ENCODE peak calls at places on chromosomes 5 and 9, in five cellular contexts. D, Y, V, X and I are unnamed samples.

GRCh38 chr9:6194934-6195333 is 20.7 kb upstream of the IL33 start:
- DNase-seq in V (no peak), Y (no peak), D (no peak), X (peak), I (no peak)

GRCh38 chr9:136499071-136499934 is 16.5 kb upstream of the SEC16A start:
- DNase-seq in D (no peak), V (no peak), Y (no peak), X (no peak), I (no peak)

GRCh38 chr9:25602366-25603044 is 75.7 kb downstream of the TUSC1 start:
- DNase-seq in D (no peak), V (no peak), X (peak), Y (no peak), I (no peak)

GRCh38 chr9:79895232-79895631 is 323.5 kb downstream of the TLE4 start:
- DNase-seq in V (no peak), D (no peak), Y (no peak), X (no peak), I (no peak)

GRCh38 chr5:71697967-71698366 is 21.1 kb upstream of the CARTPT start:
- DNase-seq in Y (no peak), X (peak), V (peak), D (peak), I (no peak)

GRCh38 chr9:488448-488847 is 273.8 kb downstream of the DOCK8 start:
- DNase-seq in V (no peak), X (no peak), Y (no peak), D (no peak), I (no peak)

GRCh38 chr5:130135506-130135905 is 231.2 kb downstream of the CHSY3 start:
- DNase-seq in Y (peak), D (no peak), V (no peak), X (no peak), I (peak)

GRCh38 chr9:137243626-137244485 is 2.8 kb downstream of the TUBB4B start:
- DNase-seq in D (no peak), Y (no peak), X (peak), V (no peak), I (peak)

GRCh38 chr9:124188331-124189110 is 69.2 kb upstream of the NEK6 start:
- DNase-seq in D (no peak), V (no peak), X (no peak), Y (no peak), I (no peak)

GRCh38 chr5:132429451-132430440 is 60.2 kb downstream of the SLC22A5 start:
- DNase-seq in X (no peak), V (no peak), Y (no peak), D (no peak), I (no peak)

DNA sequence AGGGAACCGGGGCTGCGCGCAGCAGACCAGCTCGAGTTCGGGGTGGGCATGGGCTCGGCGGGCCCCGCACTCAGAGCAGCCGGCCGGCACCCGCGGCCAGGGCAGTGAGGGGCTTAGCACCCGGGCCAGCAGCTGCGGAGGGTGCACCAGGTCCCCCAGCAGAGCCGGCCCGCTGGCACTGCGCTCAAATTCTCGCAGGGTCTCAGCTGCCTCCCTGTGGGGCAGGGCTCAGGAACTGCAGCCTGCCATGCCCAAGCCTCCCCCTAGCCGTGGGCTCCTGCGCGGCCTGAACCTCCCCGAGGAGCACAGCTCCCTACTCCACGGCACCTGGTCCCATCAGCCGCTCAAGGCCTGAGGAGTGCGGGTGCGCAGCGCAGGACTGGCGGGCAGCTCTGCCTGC is 172.9 kb upstream of the SLC30A5 start:
- DNase-seq in V (no peak), X (no peak), Y (no peak), D (no peak), I (no peak)
- H2BK120ac ChIP-seq in V (no peak), X (no peak), Y (no peak), D (no peak), I (no peak)

DNA sequence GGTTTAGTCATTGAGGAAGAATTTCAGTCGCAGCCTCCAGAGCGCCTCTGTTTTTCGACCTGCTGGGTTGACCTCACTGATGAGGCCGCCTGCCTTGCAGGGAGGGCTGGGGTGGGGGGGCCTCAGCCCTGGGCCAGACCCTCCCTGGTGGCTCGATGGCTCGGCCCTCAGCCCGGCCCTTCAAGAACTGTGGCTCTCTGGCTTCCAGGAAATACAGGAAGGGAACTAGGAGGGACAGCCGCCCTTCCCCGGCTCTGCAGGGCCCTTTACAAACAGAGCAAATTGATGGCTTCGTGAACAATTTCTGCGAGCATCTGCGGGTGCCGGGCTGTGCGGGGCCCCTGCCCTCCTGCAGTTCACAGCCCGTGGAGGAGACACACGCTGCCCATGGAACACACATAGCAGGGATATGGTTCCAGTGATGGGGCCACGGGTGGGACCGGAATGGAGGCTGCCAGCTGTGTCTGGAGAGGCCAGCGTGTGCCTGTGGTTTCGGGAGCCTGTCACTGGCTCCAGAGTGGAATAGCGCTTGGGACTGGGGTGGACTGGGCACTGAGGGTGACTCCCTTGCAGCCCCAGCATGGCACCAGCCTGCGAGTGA is 39.6 kb downstream of the COL5A1 start:
- DNase-seq in D (no peak), V (no peak), Y (peak), X (peak), I (peak)
- H3K4ac ChIP-seq in D (no peak), V (no peak), Y (no peak), X (no peak), I (no peak)

GRCh38 chr5:177470759-177471536 is 2.5 kb downstream of the DBN1 start:
- DNase-seq in V (no peak), D (no peak), Y (no peak), X (peak), I (peak)

GRCh38 chr5:177469750-177470525 is 3.5 kb downstream of the DBN1 start:
- DNase-seq in X (no peak), Y (no peak), V (no peak), D (no peak), I (no peak)

GRCh38 chr5:177467436-177467835 is 6.0 kb downstream of the DBN1 start:
- DNase-seq in Y (no peak), V (no peak), X (no peak), D (no peak), I (no peak)

GRCh38 chr5:177468329-177469058 is 4.9 kb downstream of the DBN1 start:
- DNase-seq in D (no peak), X (peak), Y (peak), V (no peak), I (no peak)

DNA sequence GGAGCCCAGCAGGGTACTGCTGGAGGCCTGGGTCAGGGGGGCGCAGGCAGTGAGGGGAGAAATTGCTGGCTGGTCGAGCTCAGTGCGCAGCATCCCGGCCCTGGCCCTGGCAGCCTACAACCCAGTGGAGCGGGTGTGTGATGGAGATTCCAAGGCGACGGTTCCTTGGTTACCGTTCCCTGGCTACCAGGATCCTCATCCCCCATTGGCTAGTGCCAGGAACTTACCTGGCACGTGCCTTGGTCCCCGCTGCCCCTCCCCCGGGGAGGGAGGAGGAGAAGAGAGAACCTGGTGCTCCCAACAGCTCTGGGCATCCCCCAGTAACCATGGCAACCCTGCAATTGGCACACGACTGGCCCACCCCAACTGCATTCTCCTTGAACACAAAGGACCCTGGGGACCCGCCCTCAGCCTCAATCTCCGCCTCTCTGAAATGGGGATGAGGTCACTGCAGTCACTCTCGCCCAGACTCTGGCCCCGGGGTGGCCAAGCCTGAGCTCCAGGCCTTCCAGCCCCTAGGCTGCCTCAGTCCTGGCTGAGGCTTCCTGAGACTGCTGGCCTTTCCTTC is 4.3 kb downstream of the DBN1 start:
- DNase-seq in D (no peak), V (peak), X (peak), Y (no peak), I (peak)
- H3K9ac ChIP-seq in D (peak), V (no peak), X (peak), Y (peak), I (peak)

DNA sequence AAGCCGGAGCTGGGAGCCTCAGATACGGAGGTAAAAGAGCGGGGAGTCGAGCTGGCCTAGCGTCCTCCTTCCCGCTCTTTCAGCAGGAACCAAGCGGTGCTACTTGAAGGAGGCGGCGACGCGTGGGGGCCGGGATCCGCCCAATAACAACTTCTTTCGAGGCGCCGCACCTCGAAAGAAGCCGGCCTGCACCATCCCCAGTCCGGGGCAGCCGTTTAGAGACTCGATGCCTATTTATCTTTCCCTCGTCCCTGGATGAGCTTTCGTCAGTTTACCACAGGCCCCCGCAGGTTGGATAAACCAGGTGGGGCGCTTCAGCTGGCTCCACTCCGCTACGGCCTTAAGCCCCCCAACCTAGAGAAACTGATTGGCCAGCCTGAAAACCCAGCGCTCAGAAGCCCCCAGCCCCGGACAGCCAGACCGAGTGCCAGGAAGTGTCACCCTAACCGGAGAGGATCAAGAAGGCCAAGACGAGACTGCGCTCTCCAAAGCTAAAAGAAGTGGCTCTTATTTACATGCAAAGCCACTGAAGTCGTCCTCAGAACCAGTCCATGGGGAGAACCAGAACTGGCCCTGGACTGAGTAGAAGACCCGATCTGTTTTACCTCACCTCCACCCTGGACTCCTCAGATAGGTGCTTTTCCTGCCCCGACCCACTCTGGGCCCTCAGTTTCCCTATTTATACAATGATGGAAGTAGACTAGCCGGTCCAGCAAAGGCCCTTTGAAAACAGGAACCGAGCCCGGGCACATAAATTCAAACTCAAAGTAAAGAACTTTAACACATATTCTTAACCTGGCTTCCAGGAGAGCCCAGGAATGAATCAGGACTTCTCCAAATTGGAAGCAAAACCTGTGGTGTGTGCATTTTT is 1.4 kb downstream of the HAND1 start:
- DNase-seq in X (peak), V (peak), Y (no peak), D (no peak), I (no peak)
- H2BK120ac ChIP-seq in X (no peak), V (no peak), Y (no peak), D (no peak), I (no peak)

GRCh38 chr5:142459209-142459608 is 134.4 kb upstream of the SPRY4 start:
- DNase-seq in V (no peak), Y (no peak), X (no peak), D (no peak), I (no peak)
- H3K4ac ChIP-seq in V (no peak), Y (peak), X (no peak), D (no peak), I (no peak)

GRCh38 chr5:126808619-126809018 is 31.7 kb downstream of the LMNB1 start:
- DNase-seq in Y (peak), V (no peak), D (peak), X (no peak), I (peak)
- H3K9ac ChIP-seq in Y (no peak), V (no peak), D (no peak), X (no peak), I (no peak)

DNA sequence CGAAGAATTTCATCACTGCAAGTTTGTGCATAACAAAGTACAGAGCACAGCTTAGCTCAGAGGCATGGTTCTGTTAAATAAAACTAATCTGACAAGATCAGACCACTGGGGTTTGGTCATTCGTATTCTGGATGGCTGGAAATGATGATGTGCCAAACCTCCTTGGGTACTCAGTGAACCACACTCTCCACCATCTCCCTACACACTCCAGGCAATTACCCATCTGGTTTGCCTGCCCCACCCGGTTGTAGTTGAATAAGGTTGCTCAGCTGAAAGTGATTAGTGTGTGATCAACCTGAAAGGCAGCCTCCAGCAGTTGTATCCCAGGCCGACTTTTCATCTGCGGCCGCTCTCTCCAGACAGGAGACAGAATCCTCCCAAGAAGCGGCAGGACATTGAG is 371.4 kb downstream of the TLE1 start:
- DNase-seq in D (no peak), V (no peak), Y (no peak), X (no peak), I (peak)
- H2BK120ac ChIP-seq in D (no peak), V (no peak), Y (peak), X (no peak), I (no peak)